ENCODE peak calls at places on chromosomes 5 and 9, in six cellular contexts. M, E, S, C, V and G are unnamed samples.

GRCh38 chr5:176781638-176782570 is 28.5 kb upstream of the UNC5A start:
- DNase-seq in M (peak), E (no peak), S (no peak), C (peak), V (no peak), G (no peak)

GRCh38 chr9:132590318-132591182 is 8.1 kb downstream of the BARHL1 start:
- DNase-seq in M (no peak), E (no peak), S (no peak), C (no peak), V (no peak), G (no peak)

GRCh38 chr5:134149571-134150303 is 27.0 kb downstream of the SKP1 start:
- DNase-seq in M (no peak), E (peak), S (no peak), C (peak), V (no peak), G (no peak)

GRCh38 chr9:89046832-89047231 is 55.6 kb downstream of the S1PR3 start:
- DNase-seq in M (no peak), E (peak), S (peak), C (no peak), V (no peak), G (no peak)

GRCh38 chr5:176647870-176648466 is 684 bp downstream of the TSPAN17 start:
- DNase-seq in M (no peak), E (no peak), S (peak), C (no peak), V (no peak), G (no peak)

GRCh38 chr5:4124201-4124852 is 528.7 kb downstream of the IRX1 start:
- DNase-seq in M (no peak), E (no peak), S (no peak), C (no peak), V (no peak), G (no peak)

GRCh38 chr5:38323645-38324295 is 65.4 kb downstream of the EGFLAM start:
- DNase-seq in M (no peak), E (no peak), S (peak), C (no peak), V (peak), G (no peak)

GRCh38 chr9:113173341-113173740 is 22.5 kb downstream of the SLC31A2 start:
- DNase-seq in M (no peak), E (no peak), S (no peak), C (no peak), V (no peak), G (no peak)

GRCh38 chr5:93289915-93290314 is 291.1 kb downstream of the NR2F1-AS1 start:
- DNase-seq in M (no peak), E (no peak), S (no peak), C (no peak), V (no peak), G (peak)

GRCh38 chr9:93899609-93900435 is 55.3 kb downstream of the BARX1 start:
- DNase-seq in M (peak), E (no peak), S (no peak), C (peak), V (no peak), G (no peak)

GRCh38 chr5:39943811-39944210 is 519.0 kb upstream of the DAB2 start:
- DNase-seq in M (no peak), E (no peak), S (peak), C (no peak), V (no peak), G (no peak)

GRCh38 chr9:133711428-133712220 is 26.5 kb downstream of the SARDH start:
- DNase-seq in M (no peak), E (peak), S (peak), C (no peak), V (no peak), G (no peak)

GRCh38 chr9:111258209-111258877 is 71.7 kb downstream of the OR2K2 start:
- DNase-seq in M (no peak), E (no peak), S (no peak), C (no peak), V (no peak), G (no peak)

GRCh38 chr5:52728201-52728600 is 59.5 kb upstream of the ITGA1 start:
- DNase-seq in M (no peak), E (no peak), S (no peak), C (no peak), V (no peak), G (no peak)

GRCh38 chr9:110040788-110041187 is 167.2 kb downstream of the C9orf152 start:
- DNase-seq in M (no peak), E (no peak), S (peak), C (no peak), V (peak), G (no peak)

GRCh38 chr9:5838884-5839571 is 6.1 kb upstream of the ERMP1 start:
- DNase-seq in M (no peak), E (no peak), S (peak), C (no peak), V (no peak), G (no peak)

GRCh38 chr9:131994364-131995110 is 85.1 kb downstream of the MED27 start:
- DNase-seq in M (no peak), E (no peak), S (no peak), C (no peak), V (no peak), G (no peak)

GRCh38 chr5:180213657-180214207 is 4.7 kb upstream of the RASGEF1C start:
- DNase-seq in M (no peak), E (no peak), S (no peak), C (no peak), V (no peak), G (no peak)

GRCh38 chr5:180212363-180213255 is 3.6 kb upstream of the RASGEF1C start:
- DNase-seq in M (no peak), E (no peak), S (peak), C (no peak), V (no peak), G (no peak)

GRCh38 chr5:180211761-180212035 is 2.7 kb upstream of the RASGEF1C start:
- DNase-seq in M (no peak), E (no peak), S (no peak), C (no peak), V (no peak), G (no peak)

GRCh38 chr5:180214870-180215737 is 6.1 kb upstream of the RASGEF1C start:
- DNase-seq in M (no peak), E (no peak), S (no peak), C (no peak), V (no peak), G (no peak)

GRCh38 chr5:180213256-180213600 is 4.2 kb upstream of the RASGEF1C start:
- DNase-seq in M (no peak), E (no peak), S (no peak), C (no peak), V (no peak), G (peak)
- TF ChIP-seq CTCF in M (no peak), E (no peak), S (no peak), C (no peak), V (no peak), G (no peak)

GRCh38 chr5:403995-404394 is 39.0 kb upstream of the EXOC3 start:
- DNase-seq in M (no peak), E (peak), S (no peak), C (no peak), V (no peak), G (no peak)
- H3K4me3 ChIP-seq in M (no peak), E (no peak), S (no peak), C (no peak), V (no peak), G (no peak)

GRCh38 chr9:37309136-37309535 is 113.4 kb upstream of the GRHPR start:
- DNase-seq in M (no peak), E (no peak), S (no peak), C (no peak), V (no peak), G (no peak)
- TF ChIP-seq CTCF in M (no peak), E (no peak), S (peak), C (no peak), V (peak), G (peak)

GRCh38 chr9:130825809-130826208 is 9.2 kb upstream of the ABL1 start:
- DNase-seq in M (no peak), E (no peak), S (no peak), C (no peak), V (no peak), G (no peak)
- H3K4me3 ChIP-seq in M (no peak), E (no peak), S (no peak), C (no peak), V (no peak), G (no peak)

DNA sequence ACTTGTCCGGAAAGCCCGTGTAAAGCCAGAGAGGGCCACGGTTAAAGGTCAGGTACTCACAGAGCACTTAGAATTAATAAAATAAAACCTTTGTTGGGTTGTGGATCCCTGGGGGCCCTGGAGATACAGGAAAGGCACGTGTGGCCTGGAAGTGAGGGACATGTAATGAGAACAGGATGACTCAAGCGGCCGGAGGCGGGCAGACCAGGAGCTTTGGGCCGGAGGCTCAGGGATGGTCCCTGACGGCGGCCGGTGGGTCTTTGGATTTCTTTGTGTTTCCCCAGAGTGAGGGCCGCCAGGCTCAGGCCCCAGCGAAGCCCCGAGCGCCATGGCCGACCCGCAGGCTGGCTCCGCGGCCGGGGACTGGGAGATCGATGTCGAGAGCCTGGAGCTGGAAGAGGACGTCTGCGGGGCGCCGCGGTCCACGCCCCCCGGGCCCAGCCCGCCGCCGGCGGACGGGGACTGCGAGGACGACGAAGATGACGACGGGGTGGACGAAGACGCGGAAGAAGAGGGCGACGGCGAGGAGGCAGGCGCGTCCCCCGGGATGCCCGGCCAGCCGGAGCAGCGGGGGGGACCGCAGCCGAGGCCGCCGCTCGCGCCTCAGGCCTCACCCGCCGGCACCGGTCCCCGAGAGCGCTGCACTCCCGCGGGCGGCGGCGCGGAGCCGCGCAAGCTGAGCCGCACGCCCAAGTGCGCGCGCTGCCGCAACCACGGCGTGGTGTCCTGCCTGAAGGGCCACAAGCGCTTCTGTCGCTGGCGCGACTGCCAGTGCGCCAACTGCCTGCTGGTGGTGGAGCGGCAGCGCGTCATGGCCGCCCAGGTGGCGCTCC is 1.3 kb downstream of the DMRT2 start:
- DNase-seq in M (no peak), E (no peak), S (no peak), C (peak), V (no peak), G (no peak)
- TF ChIP-seq CTCF in M (no peak), E (peak), S (no peak), C (peak), V (no peak), G (no peak)